ENCODE peak calls at places on chromosomes 12 and 14, in nine cellular contexts. One of them, this sample, is unnamed. For H3K4me1, the result is how much of the 10 kb centered on the place peaks cover.

GRCh38 chr14:26887842-26888241 is 290.0 kb upstream of the NOVA1 start:
- DNase-seq in pancreas: no peak
- DNase-seq in transverse colon: no peak
- DNase-seq in CD8-positive, alpha-beta T cell: no peak
- DNase-seq in Panc1: no peak
- DNase-seq in adrenal gland: no peak
- DNase-seq in endothelial cell of umbilical vein: no peak
- DNase-seq in mucosa of descending colon: no peak
- DNase-seq in esophagus squamous epithelium: no peak
- DNase-seq in this sample: no peak

GRCh38 chr12:79650440-79650839 is 40.3 kb downstream of the PAWR start:
- DNase-seq in Panc1: no peak
- DNase-seq in CD8-positive, alpha-beta T cell: no peak
- DNase-seq in endothelial cell of umbilical vein: no peak
- DNase-seq in adrenal gland: no peak
- DNase-seq in pancreas: no peak
- DNase-seq in esophagus squamous epithelium: no peak
- DNase-seq in transverse colon: no peak
- DNase-seq in mucosa of descending colon: peak
- DNase-seq in this sample: no peak

GRCh38 chr12:94326727-94327126 is 132.9 kb downstream of the CEP83 start:
- DNase-seq in mucosa of descending colon: no peak
- DNase-seq in adrenal gland: no peak
- DNase-seq in CD8-positive, alpha-beta T cell: no peak
- DNase-seq in endothelial cell of umbilical vein: no peak
- DNase-seq in pancreas: no peak
- DNase-seq in esophagus squamous epithelium: no peak
- DNase-seq in transverse colon: no peak
- DNase-seq in Panc1: no peak
- DNase-seq in this sample: no peak

GRCh38 chr12:56658921-56659320 is 13.1 kb upstream of the ATP5F1B start:
- DNase-seq in pancreas: no peak
- DNase-seq in esophagus squamous epithelium: no peak
- DNase-seq in endothelial cell of umbilical vein: no peak
- DNase-seq in CD8-positive, alpha-beta T cell: no peak
- DNase-seq in Panc1: no peak
- DNase-seq in adrenal gland: no peak
- DNase-seq in transverse colon: no peak
- DNase-seq in mucosa of descending colon: no peak
- DNase-seq in this sample: no peak

GRCh38 chr12:4900327-4900726 is 9.4 kb upstream of the KCNA1 start:
- DNase-seq in Panc1: no peak
- DNase-seq in mucosa of descending colon: no peak
- DNase-seq in transverse colon: no peak
- DNase-seq in adrenal gland: no peak
- DNase-seq in pancreas: no peak
- DNase-seq in esophagus squamous epithelium: no peak
- DNase-seq in endothelial cell of umbilical vein: no peak
- DNase-seq in CD8-positive, alpha-beta T cell: no peak
- DNase-seq in this sample: no peak

GRCh38 chr12:126038434-126038833 is 973.2 kb downstream of the AACS start:
- DNase-seq in transverse colon: no peak
- DNase-seq in pancreas: no peak
- DNase-seq in Panc1: no peak
- DNase-seq in mucosa of descending colon: no peak
- DNase-seq in adrenal gland: no peak
- DNase-seq in esophagus squamous epithelium: no peak
- DNase-seq in endothelial cell of umbilical vein: no peak
- DNase-seq in CD8-positive, alpha-beta T cell: no peak
- DNase-seq in this sample: no peak

GRCh38 chr12:130081420-130081819 is 80.8 kb upstream of the FZD10 start:
- DNase-seq in endothelial cell of umbilical vein: no peak
- DNase-seq in CD8-positive, alpha-beta T cell: no peak
- DNase-seq in pancreas: no peak
- DNase-seq in Panc1: no peak
- DNase-seq in transverse colon: no peak
- DNase-seq in esophagus squamous epithelium: no peak
- DNase-seq in mucosa of descending colon: no peak
- DNase-seq in adrenal gland: no peak
- DNase-seq in this sample: no peak

GRCh38 chr14:95651028-95651427 is 35.2 kb upstream of the TCL1B start:
- DNase-seq in endothelial cell of umbilical vein: no peak
- DNase-seq in transverse colon: no peak
- DNase-seq in adrenal gland: no peak
- DNase-seq in mucosa of descending colon: no peak
- DNase-seq in Panc1: no peak
- DNase-seq in pancreas: no peak
- DNase-seq in esophagus squamous epithelium: no peak
- DNase-seq in CD8-positive, alpha-beta T cell: no peak
- DNase-seq in this sample: no peak

GRCh38 chr12:30420561-30420960 is 275.1 kb downstream of the IPO8 start:
- DNase-seq in mucosa of descending colon: no peak
- DNase-seq in adrenal gland: no peak
- DNase-seq in esophagus squamous epithelium: no peak
- DNase-seq in pancreas: no peak
- DNase-seq in Panc1: no peak
- DNase-seq in transverse colon: no peak
- DNase-seq in endothelial cell of umbilical vein: no peak
- DNase-seq in CD8-positive, alpha-beta T cell: no peak
- DNase-seq in this sample: no peak

GRCh38 chr12:130819248-130819576 is 19.8 kb downstream of the STX2 start:
- DNase-seq in endothelial cell of umbilical vein: no peak
- DNase-seq in mucosa of descending colon: no peak
- DNase-seq in pancreas: no peak
- DNase-seq in CD8-positive, alpha-beta T cell: no peak
- DNase-seq in transverse colon: no peak
- DNase-seq in Panc1: no peak
- DNase-seq in adrenal gland: no peak
- DNase-seq in esophagus squamous epithelium: no peak
- DNase-seq in this sample: no peak

GRCh38 chr12:122306407-122306806 is 40.1 kb upstream of the VPS33A start:
- DNase-seq in mucosa of descending colon: no peak
- DNase-seq in pancreas: no peak
- DNase-seq in adrenal gland: no peak
- DNase-seq in CD8-positive, alpha-beta T cell: no peak
- DNase-seq in Panc1: no peak
- DNase-seq in esophagus squamous epithelium: no peak
- DNase-seq in transverse colon: no peak
- DNase-seq in endothelial cell of umbilical vein: no peak
- DNase-seq in this sample: no peak

GRCh38 chr12:7806863-7807487 is 17.8 kb downstream of the NANOG start:
- DNase-seq in endothelial cell of umbilical vein: peak
- DNase-seq in CD8-positive, alpha-beta T cell: peak
- DNase-seq in Panc1: peak
- DNase-seq in mucosa of descending colon: peak
- DNase-seq in pancreas: peak
- DNase-seq in esophagus squamous epithelium: no peak
- DNase-seq in transverse colon: peak
- DNase-seq in adrenal gland: peak
- DNase-seq in this sample: peak

GRCh38 chr14:61765225-61765943 is 3.2 kb downstream of the SNAPC1 start:
- DNase-seq in mucosa of descending colon: no peak
- DNase-seq in esophagus squamous epithelium: no peak
- DNase-seq in CD8-positive, alpha-beta T cell: no peak
- DNase-seq in pancreas: no peak
- DNase-seq in endothelial cell of umbilical vein: peak
- DNase-seq in adrenal gland: no peak
- DNase-seq in transverse colon: no peak
- DNase-seq in Panc1: no peak
- DNase-seq in this sample: no peak
- H3K4me1 ChIP-seq in mucosa of descending colon: under half
- H3K4me1 ChIP-seq in esophagus squamous epithelium: under half
- H3K4me1 ChIP-seq in CD8-positive, alpha-beta T cell: under half
- H3K4me1 ChIP-seq in pancreas: under half
- H3K4me1 ChIP-seq in endothelial cell of umbilical vein: under half
- H3K4me1 ChIP-seq in adrenal gland: under half
- H3K4me1 ChIP-seq in transverse colon: under half
- H3K4me1 ChIP-seq in Panc1: under half
- H3K4me1 ChIP-seq in this sample: under half

DNA sequence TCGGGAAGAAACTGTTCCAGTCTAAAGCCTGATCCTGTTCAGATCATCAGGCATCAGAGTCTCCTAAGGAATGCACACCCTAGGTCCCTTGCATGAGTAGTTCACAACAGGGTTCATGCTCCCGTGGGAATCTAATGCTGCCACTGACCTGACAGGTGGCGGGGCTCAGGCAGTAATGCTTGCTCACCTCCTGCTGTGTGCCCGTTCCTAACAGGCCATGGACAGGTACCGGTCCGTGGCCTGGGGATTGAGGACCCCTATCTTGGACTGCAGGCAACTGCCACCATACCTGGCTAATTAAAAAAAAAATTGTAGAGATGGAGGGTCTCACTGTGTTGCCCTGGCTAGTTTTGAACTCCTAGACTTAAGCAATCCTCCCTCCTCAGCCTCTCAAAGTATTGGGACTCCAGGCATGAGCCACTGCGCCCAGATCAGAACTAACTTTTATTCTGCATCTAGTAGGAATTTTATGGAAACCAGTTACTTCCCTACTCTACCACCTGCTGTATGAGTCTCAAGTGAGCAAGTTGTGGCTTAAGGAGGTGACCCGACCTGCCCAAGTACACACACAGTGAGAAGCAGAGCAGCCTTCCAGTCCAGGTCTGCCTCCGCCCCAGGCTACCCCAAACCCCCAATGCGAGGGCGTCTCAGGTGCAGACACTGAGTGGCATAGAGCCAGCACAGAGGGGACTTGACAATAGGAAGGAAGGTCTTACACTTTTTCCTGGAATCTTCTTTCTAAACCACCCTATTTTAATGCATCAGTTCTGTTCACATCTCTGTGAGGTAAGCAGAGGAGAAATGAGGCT is 2.5 kb upstream of the PAPLN start:
- DNase-seq in pancreas: no peak
- DNase-seq in Panc1: no peak
- DNase-seq in transverse colon: no peak
- DNase-seq in mucosa of descending colon: no peak
- DNase-seq in endothelial cell of umbilical vein: no peak
- DNase-seq in adrenal gland: no peak
- DNase-seq in esophagus squamous epithelium: no peak
- DNase-seq in CD8-positive, alpha-beta T cell: no peak
- DNase-seq in this sample: no peak
- H3K4me3 ChIP-seq in pancreas: no peak
- H3K4me3 ChIP-seq in Panc1: no peak
- H3K4me3 ChIP-seq in transverse colon: no peak
- H3K4me3 ChIP-seq in mucosa of descending colon: no peak
- H3K4me3 ChIP-seq in endothelial cell of umbilical vein: no peak
- H3K4me3 ChIP-seq in adrenal gland: no peak
- H3K4me3 ChIP-seq in esophagus squamous epithelium: no peak
- H3K4me3 ChIP-seq in CD8-positive, alpha-beta T cell: no peak
- H3K4me3 ChIP-seq in this sample: no peak

GRCh38 chr12:64678248-64678647 is 68.0 kb downstream of the RASSF3 start:
- DNase-seq in mucosa of descending colon: no peak
- DNase-seq in transverse colon: no peak
- DNase-seq in pancreas: no peak
- DNase-seq in Panc1: no peak
- DNase-seq in adrenal gland: no peak
- DNase-seq in endothelial cell of umbilical vein: no peak
- DNase-seq in esophagus squamous epithelium: no peak
- DNase-seq in CD8-positive, alpha-beta T cell: no peak
- DNase-seq in this sample: no peak
- TF ChIP-seq CTCF in mucosa of descending colon: no peak
- TF ChIP-seq CTCF in transverse colon: peak
- TF ChIP-seq CTCF in pancreas: peak
- TF ChIP-seq CTCF in Panc1: no peak
- TF ChIP-seq CTCF in adrenal gland: no peak
- TF ChIP-seq CTCF in endothelial cell of umbilical vein: no peak
- TF ChIP-seq CTCF in esophagus squamous epithelium: no peak
- TF ChIP-seq CTCF in CD8-positive, alpha-beta T cell: peak
- TF ChIP-seq CTCF in this sample: no peak

GRCh38 chr12:113021500-113021899 is 35.0 kb upstream of the DTX1 start:
- DNase-seq in adrenal gland: no peak
- DNase-seq in transverse colon: no peak
- DNase-seq in Panc1: no peak
- DNase-seq in pancreas: no peak
- DNase-seq in mucosa of descending colon: no peak
- DNase-seq in endothelial cell of umbilical vein: no peak
- DNase-seq in esophagus squamous epithelium: no peak
- DNase-seq in CD8-positive, alpha-beta T cell: no peak
- DNase-seq in this sample: no peak
- H3K4me1 ChIP-seq in adrenal gland: under half
- H3K4me1 ChIP-seq in transverse colon: under half
- H3K4me1 ChIP-seq in Panc1: under half
- H3K4me1 ChIP-seq in pancreas: under half
- H3K4me1 ChIP-seq in mucosa of descending colon: under half
- H3K4me1 ChIP-seq in endothelial cell of umbilical vein: under half
- H3K4me1 ChIP-seq in esophagus squamous epithelium: under half
- H3K4me1 ChIP-seq in CD8-positive, alpha-beta T cell: under half
- H3K4me1 ChIP-seq in this sample: under half

This sample was measured in stomach.